ENCODE peak calls at places on chromosome 2, in seven cellular contexts. Q is T follicular helper cell; K is stimulated activated CD4-positive, alpha-beta T cell treated with anti-CD3 and anti-CD28 coated beads, Interleukin-12 subunit alpha, Interleukin-12 subunit beta, amount 100 ng/mL, for 48 hours; D is NB4; L is RWPE1; I is mesendoderm; U is sigmoid colon. O is an unnamed sample.

GRCh38 chr2:190535586-190535985 is 1.1 kb upstream of the NEMP2 start:
- DNase-seq in L (no peak), Q (no peak), K (no peak), U (no peak), I (no peak), D (peak), O (no peak)

GRCh38 chr2:47905454-47906260 is 641 bp downstream of the FBXO11 start:
- DNase-seq in U (peak), K (peak), Q (peak), D (peak), I (peak), L (no peak), O (peak)

GRCh38 chr2:11850082-11850481 is 103.7 kb downstream of the LPIN1 start:
- DNase-seq in D (no peak), I (no peak), K (no peak), Q (no peak), L (no peak), U (no peak), O (peak)

GRCh38 chr2:240599141-240599583 is 12.6 kb downstream of the CAPN10 start:
- DNase-seq in Q (no peak), I (no peak), D (no peak), L (no peak), K (no peak), U (peak), O (no peak)

GRCh38 chr2:20615466-20616241 is 35.2 kb downstream of the HS1BP3 start:
- DNase-seq in I (no peak), Q (no peak), K (no peak), D (no peak), L (no peak), U (peak), O (peak)

GRCh38 chr2:69226886-69227285 is 160.1 kb downstream of the GFPT1 start:
- DNase-seq in I (no peak), K (no peak), Q (no peak), U (no peak), D (no peak), L (no peak), O (no peak)

GRCh38 chr2:136116813-136117390 is 1.0 kb downstream of the CXCR4 start:
- DNase-seq in L (no peak), D (peak), U (no peak), I (no peak), Q (peak), K (peak), O (no peak)

GRCh38 chr2:158921599-158922408 is 46.6 kb upstream of the TANC1 start:
- DNase-seq in U (no peak), D (no peak), L (no peak), I (peak), K (no peak), Q (no peak), O (peak)

GRCh38 chr2:10329880-10330699 is 27.4 kb downstream of the HPCAL1 start:
- DNase-seq in U (no peak), K (no peak), Q (peak), I (peak), D (no peak), L (peak), O (peak)

GRCh38 chr2:27242614-27242951 is 20.3 kb downstream of the SLC30A3 start:
- DNase-seq in Q (no peak), U (no peak), K (no peak), L (no peak), D (no peak), I (no peak), O (no peak)